ENCODE peak calls at places on chromosome 11, in eight cellular contexts. One of them, this sample, is unnamed.

GRCh38 chr11:61728066-61728939 is 24.1 kb upstream of the MYRF start:
- DNase-seq in fibroblast of mammary gland: no peak
- DNase-seq in psoas muscle: no peak
- DNase-seq in cardiac fibroblast: no peak
- DNase-seq in CD8-positive, alpha-beta memory T cell: no peak
- DNase-seq in lung: no peak
- DNase-seq in epithelial cell of esophagus: no peak
- DNase-seq in A549: no peak
- DNase-seq in this sample: no peak

GRCh38 chr11:23021287-23021863 is 161.1 kb upstream of the CCDC179 start:
- DNase-seq in fibroblast of mammary gland: peak; percentile 30
- DNase-seq in psoas muscle: no peak
- DNase-seq in cardiac fibroblast: peak; percentile 36
- DNase-seq in CD8-positive, alpha-beta memory T cell: no peak
- DNase-seq in lung: no peak
- DNase-seq in epithelial cell of esophagus: peak; percentile 35
- DNase-seq in A549: peak; percentile 12
- DNase-seq in this sample: no peak

GRCh38 chr11:74417379-74417804 is 19.2 kb upstream of the PGM2L1 start:
- DNase-seq in fibroblast of mammary gland: peak; percentile 42
- DNase-seq in psoas muscle: no peak
- DNase-seq in cardiac fibroblast: no peak
- DNase-seq in CD8-positive, alpha-beta memory T cell: peak; percentile 12
- DNase-seq in lung: peak; percentile 35
- DNase-seq in epithelial cell of esophagus: peak; percentile 80
- DNase-seq in A549: no peak
- DNase-seq in this sample: no peak

GRCh38 chr11:33885338-33886005 is 6.4 kb downstream of the LMO2 start:
- DNase-seq in fibroblast of mammary gland: no peak
- DNase-seq in psoas muscle: no peak
- DNase-seq in cardiac fibroblast: no peak
- DNase-seq in CD8-positive, alpha-beta memory T cell: no peak
- DNase-seq in lung: no peak
- DNase-seq in epithelial cell of esophagus: no peak
- DNase-seq in A549: no peak
- DNase-seq in this sample: no peak

GRCh38 chr11:106087815-106088435 is 10.5 kb downstream of the AASDHPPT start:
- DNase-seq in fibroblast of mammary gland: peak; percentile 70
- DNase-seq in psoas muscle: peak; percentile 19
- DNase-seq in cardiac fibroblast: peak; percentile 80
- DNase-seq in CD8-positive, alpha-beta memory T cell: peak; percentile 16
- DNase-seq in lung: no peak
- DNase-seq in epithelial cell of esophagus: peak; percentile 66
- DNase-seq in A549: peak; percentile 51
- DNase-seq in this sample: no peak

GRCh38 chr11:111693224-111693937 is 72.8 kb downstream of the PPP2R1B start:
- DNase-seq in fibroblast of mammary gland: no peak
- DNase-seq in psoas muscle: no peak
- DNase-seq in cardiac fibroblast: no peak
- DNase-seq in CD8-positive, alpha-beta memory T cell: no peak
- DNase-seq in lung: no peak
- DNase-seq in epithelial cell of esophagus: no peak
- DNase-seq in A549: no peak
- DNase-seq in this sample: no peak

GRCh38 chr11:60757231-60757800 is 649 bp downstream of the MS4A15 start:
- DNase-seq in fibroblast of mammary gland: no peak
- DNase-seq in psoas muscle: no peak
- DNase-seq in cardiac fibroblast: no peak
- DNase-seq in CD8-positive, alpha-beta memory T cell: no peak
- DNase-seq in lung: no peak
- DNase-seq in epithelial cell of esophagus: no peak
- DNase-seq in A549: no peak
- DNase-seq in this sample: no peak

GRCh38 chr11:122069946-122070345 is 46.1 kb downstream of the BLID start:
- DNase-seq in fibroblast of mammary gland: peak; percentile 76
- DNase-seq in psoas muscle: peak; percentile 32
- DNase-seq in cardiac fibroblast: peak; percentile 82
- DNase-seq in CD8-positive, alpha-beta memory T cell: no peak
- DNase-seq in lung: no peak
- DNase-seq in epithelial cell of esophagus: peak; percentile 56
- DNase-seq in A549: peak; percentile 33
- DNase-seq in this sample: peak; percentile 60

GRCh38 chr11:70495351-70496310 is 97.3 kb downstream of the CTTN start:
- DNase-seq in fibroblast of mammary gland: no peak
- DNase-seq in psoas muscle: no peak
- DNase-seq in cardiac fibroblast: no peak
- DNase-seq in CD8-positive, alpha-beta memory T cell: no peak
- DNase-seq in lung: no peak
- DNase-seq in epithelial cell of esophagus: no peak
- DNase-seq in A549: no peak
- DNase-seq in this sample: no peak

GRCh38 chr11:68749061-68749491 is 2.2 kb downstream of the TESMIN start:
- DNase-seq in fibroblast of mammary gland: no peak
- DNase-seq in psoas muscle: no peak
- DNase-seq in cardiac fibroblast: no peak
- DNase-seq in CD8-positive, alpha-beta memory T cell: no peak
- DNase-seq in lung: no peak
- DNase-seq in epithelial cell of esophagus: no peak
- DNase-seq in A549: no peak
- DNase-seq in this sample: no peak

GRCh38 chr11:95059031-95059430 is 7.7 kb upstream of the SRSF8 start:
- DNase-seq in fibroblast of mammary gland: no peak
- DNase-seq in psoas muscle: no peak
- DNase-seq in cardiac fibroblast: no peak
- DNase-seq in CD8-positive, alpha-beta memory T cell: no peak
- DNase-seq in lung: no peak
- DNase-seq in epithelial cell of esophagus: no peak
- DNase-seq in A549: no peak
- DNase-seq in this sample: no peak

GRCh38 chr11:117183724-117184349 is 5.3 kb downstream of the SIDT2 start:
- DNase-seq in fibroblast of mammary gland: no peak
- DNase-seq in psoas muscle: no peak
- DNase-seq in cardiac fibroblast: no peak
- DNase-seq in CD8-positive, alpha-beta memory T cell: no peak
- DNase-seq in lung: peak; percentile 68
- DNase-seq in epithelial cell of esophagus: peak; percentile 52
- DNase-seq in A549: no peak
- DNase-seq in this sample: no peak

GRCh38 chr11:66373261-66373660 is 1.7 kb upstream of the SLC29A2 start:
- DNase-seq in fibroblast of mammary gland: no peak
- DNase-seq in psoas muscle: peak; percentile 45
- DNase-seq in cardiac fibroblast: no peak
- DNase-seq in CD8-positive, alpha-beta memory T cell: no peak
- DNase-seq in lung: no peak
- DNase-seq in epithelial cell of esophagus: no peak
- DNase-seq in A549: no peak
- DNase-seq in this sample: no peak

GRCh38 chr11:70881948-70882715 is 370.2 kb downstream of the SHANK2 start:
- DNase-seq in fibroblast of mammary gland: no peak
- DNase-seq in psoas muscle: no peak
- DNase-seq in cardiac fibroblast: no peak
- DNase-seq in CD8-positive, alpha-beta memory T cell: no peak
- DNase-seq in lung: no peak
- DNase-seq in epithelial cell of esophagus: no peak
- DNase-seq in A549: no peak
- DNase-seq in this sample: no peak

DNA sequence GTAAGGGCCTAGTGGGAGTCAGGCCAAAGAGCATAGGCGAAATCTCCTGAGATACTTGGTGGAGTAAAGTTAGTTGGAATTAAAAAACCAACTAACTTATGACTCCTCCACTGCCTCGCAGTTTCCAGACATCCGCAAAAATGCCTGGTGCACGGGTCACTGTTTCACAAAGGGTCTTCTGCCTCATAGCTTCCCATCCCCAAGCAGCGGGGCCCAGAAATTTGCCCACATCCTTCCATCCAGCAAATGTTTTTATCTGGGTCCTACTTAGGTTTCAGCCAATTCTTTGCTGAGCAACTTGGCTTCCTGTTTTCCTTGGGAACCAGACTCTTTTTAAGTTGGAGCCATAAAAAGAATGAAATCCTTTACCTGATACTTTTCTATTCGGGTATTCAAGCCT is 36.3 kb downstream of the FZD4 start:
- DNase-seq in fibroblast of mammary gland: no peak
- DNase-seq in psoas muscle: no peak
- DNase-seq in cardiac fibroblast: peak; percentile 44
- DNase-seq in CD8-positive, alpha-beta memory T cell: no peak
- DNase-seq in lung: no peak
- DNase-seq in epithelial cell of esophagus: no peak
- DNase-seq in A549: no peak
- DNase-seq in this sample: no peak
- H3K4me3 ChIP-seq in fibroblast of mammary gland: no peak overlapping the region
- H3K4me3 ChIP-seq in psoas muscle: no peak overlapping the region
- H3K4me3 ChIP-seq in cardiac fibroblast: no peak overlapping the region
- H3K4me3 ChIP-seq in CD8-positive, alpha-beta memory T cell: no peak overlapping the region
- H3K4me3 ChIP-seq in lung: no peak overlapping the region
- H3K4me3 ChIP-seq in epithelial cell of esophagus: no peak overlapping the region
- H3K4me3 ChIP-seq in A549: no peak overlapping the region
- H3K4me3 ChIP-seq in this sample: no peak overlapping the region

DNA sequence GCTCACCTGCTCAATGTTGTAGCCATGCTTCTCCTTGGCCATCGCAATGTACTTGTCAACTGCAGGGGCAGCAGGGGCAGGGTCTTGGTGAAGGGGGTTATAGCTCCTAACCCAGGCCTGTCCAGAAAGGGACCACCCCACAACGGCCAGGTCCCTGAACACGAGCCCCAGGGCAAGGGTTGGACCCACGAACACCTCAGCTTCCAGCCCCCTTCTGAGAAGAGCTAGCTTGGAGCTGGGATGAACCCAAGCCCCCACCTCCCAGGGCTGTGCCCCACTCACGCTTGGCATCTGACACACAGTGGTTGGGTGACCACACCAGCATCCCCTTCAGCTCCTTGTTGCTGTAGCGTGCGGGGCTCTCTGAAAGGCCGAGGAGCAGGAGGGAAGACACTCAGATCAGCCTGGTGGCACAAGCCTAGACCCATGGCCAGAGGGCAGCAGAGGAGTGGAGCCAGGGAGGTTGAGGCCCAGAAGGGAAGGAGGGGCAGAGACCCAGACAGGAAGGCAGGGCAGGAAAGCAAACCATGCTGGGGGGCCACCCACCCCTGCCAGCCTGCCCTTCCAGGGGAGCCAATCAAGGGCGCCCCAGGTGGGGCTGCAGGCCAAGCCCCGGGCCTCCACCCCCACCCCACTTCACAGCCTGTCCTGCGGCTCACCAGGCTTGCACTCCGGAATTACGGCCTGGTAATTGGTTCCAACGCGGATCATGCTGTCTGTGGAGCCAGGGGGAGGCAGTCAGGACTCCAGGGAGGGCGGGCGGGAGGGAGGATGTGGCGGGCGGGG is 1.9 kb downstream of the RCOR2 start:
- DNase-seq in fibroblast of mammary gland: no peak
- DNase-seq in psoas muscle: no peak
- DNase-seq in cardiac fibroblast: no peak
- DNase-seq in CD8-positive, alpha-beta memory T cell: no peak
- DNase-seq in lung: no peak
- DNase-seq in epithelial cell of esophagus: no peak
- DNase-seq in A549: no peak
- DNase-seq in this sample: no peak
- H3K4me3 ChIP-seq in fibroblast of mammary gland: no peak overlapping the region
- H3K4me3 ChIP-seq in psoas muscle: no peak overlapping the region
- H3K4me3 ChIP-seq in cardiac fibroblast: no peak overlapping the region
- H3K4me3 ChIP-seq in CD8-positive, alpha-beta memory T cell: no peak overlapping the region
- H3K4me3 ChIP-seq in lung: no peak overlapping the region
- H3K4me3 ChIP-seq in epithelial cell of esophagus: no peak overlapping the region
- H3K4me3 ChIP-seq in A549: no peak overlapping the region
- H3K4me3 ChIP-seq in this sample: peak overlapping the region; percentile 71

DNA sequence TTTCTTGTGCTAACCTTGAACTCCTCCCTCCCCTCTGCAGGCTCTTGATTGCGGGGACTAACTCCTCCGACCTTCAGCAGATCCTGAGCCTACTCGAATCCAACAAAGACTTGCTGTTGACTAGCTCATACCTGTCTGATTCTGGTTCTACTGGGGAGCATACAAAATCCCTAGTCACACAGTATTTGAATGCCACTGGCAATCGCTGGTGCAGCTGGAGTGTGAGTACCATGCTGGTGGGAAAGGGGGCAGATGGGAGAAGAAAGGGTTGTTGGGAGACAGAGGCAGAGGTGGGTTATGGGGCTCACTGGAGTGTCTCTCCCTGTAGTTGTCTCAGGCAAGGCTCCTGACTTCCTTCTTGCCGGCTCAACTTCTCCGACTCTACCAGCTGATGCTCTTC is 4.4 kb downstream of the SLC3A2 start:
- DNase-seq in fibroblast of mammary gland: no peak
- DNase-seq in psoas muscle: no peak
- DNase-seq in cardiac fibroblast: no peak
- DNase-seq in CD8-positive, alpha-beta memory T cell: no peak
- DNase-seq in lung: no peak
- DNase-seq in epithelial cell of esophagus: no peak
- DNase-seq in A549: no peak
- DNase-seq in this sample: no peak
- H3K4me3 ChIP-seq in fibroblast of mammary gland: no peak overlapping the region
- H3K4me3 ChIP-seq in psoas muscle: no peak overlapping the region
- H3K4me3 ChIP-seq in cardiac fibroblast: peak overlapping the region; percentile 19
- H3K4me3 ChIP-seq in CD8-positive, alpha-beta memory T cell: no peak overlapping the region
- H3K4me3 ChIP-seq in lung: no peak overlapping the region
- H3K4me3 ChIP-seq in epithelial cell of esophagus: no peak overlapping the region
- H3K4me3 ChIP-seq in A549: peak overlapping the region; percentile 89
- H3K4me3 ChIP-seq in this sample: peak overlapping the region; percentile 2

GRCh38 chr11:57764527-57764926 is 2.9 kb downstream of the CTNND1 start:
- DNase-seq in fibroblast of mammary gland: no peak
- DNase-seq in psoas muscle: no peak
- DNase-seq in cardiac fibroblast: no peak
- DNase-seq in CD8-positive, alpha-beta memory T cell: no peak
- DNase-seq in lung: no peak
- DNase-seq in epithelial cell of esophagus: no peak
- DNase-seq in A549: no peak
- DNase-seq in this sample: no peak
- H3K4me3 ChIP-seq in fibroblast of mammary gland: peak overlapping the region; percentile 5
- H3K4me3 ChIP-seq in psoas muscle: peak overlapping the region; percentile 83
- H3K4me3 ChIP-seq in cardiac fibroblast: peak overlapping the region; percentile 75
- H3K4me3 ChIP-seq in CD8-positive, alpha-beta memory T cell: no peak overlapping the region
- H3K4me3 ChIP-seq in lung: peak overlapping the region; percentile 35
- H3K4me3 ChIP-seq in epithelial cell of esophagus: peak overlapping the region; percentile 96
- H3K4me3 ChIP-seq in A549: peak overlapping the region; percentile 73
- H3K4me3 ChIP-seq in this sample: peak overlapping the region; percentile 73

DNA sequence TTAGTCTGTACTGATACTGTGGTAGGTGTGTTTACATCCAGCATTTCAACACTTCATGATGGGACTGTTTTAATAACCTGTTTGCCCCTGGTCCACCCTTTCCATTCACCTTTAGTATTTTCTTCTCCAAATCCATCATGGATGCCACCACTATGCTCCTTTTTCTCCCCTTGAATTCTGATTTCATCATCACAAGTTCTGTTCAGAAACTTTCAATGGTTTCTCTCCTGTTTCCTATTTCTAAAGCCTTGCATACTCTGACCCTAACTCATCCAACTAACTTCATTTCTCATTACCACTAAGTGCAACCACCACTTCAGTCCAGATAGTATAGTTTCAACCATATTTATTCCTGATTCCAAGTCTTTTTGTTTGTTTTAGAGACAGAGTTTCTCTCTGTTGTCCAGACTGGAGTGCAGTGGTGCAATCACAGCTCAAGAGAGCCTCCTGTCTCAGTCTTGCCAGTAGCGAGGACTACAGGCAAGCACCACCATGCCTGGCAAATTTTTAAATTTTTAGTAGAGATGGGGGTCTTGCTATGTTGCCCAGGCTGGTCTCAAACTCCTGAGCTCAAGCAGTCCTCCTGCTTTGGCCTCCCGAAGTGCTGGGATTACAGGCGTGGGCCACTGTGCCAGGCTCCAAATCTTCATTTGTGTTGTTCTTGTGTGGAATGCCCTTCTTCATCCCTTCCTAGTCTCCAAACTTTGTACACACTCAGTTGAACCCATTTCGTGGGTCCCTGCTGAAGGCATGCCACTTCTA is 1.2 kb upstream of the LIN7C start:
- DNase-seq in fibroblast of mammary gland: peak; percentile 7
- DNase-seq in psoas muscle: no peak
- DNase-seq in cardiac fibroblast: peak; percentile 4
- DNase-seq in CD8-positive, alpha-beta memory T cell: no peak
- DNase-seq in lung: no peak
- DNase-seq in epithelial cell of esophagus: no peak
- DNase-seq in A549: no peak
- DNase-seq in this sample: no peak
- H3K4me3 ChIP-seq in fibroblast of mammary gland: peak overlapping the region; percentile 88
- H3K4me3 ChIP-seq in psoas muscle: peak overlapping the region; percentile 89
- H3K4me3 ChIP-seq in cardiac fibroblast: peak overlapping the region; percentile 94
- H3K4me3 ChIP-seq in CD8-positive, alpha-beta memory T cell: peak overlapping the region; percentile 94
- H3K4me3 ChIP-seq in lung: no peak overlapping the region
- H3K4me3 ChIP-seq in epithelial cell of esophagus: peak overlapping the region; percentile 96
- H3K4me3 ChIP-seq in A549: peak overlapping the region; percentile 93
- H3K4me3 ChIP-seq in this sample: peak overlapping the region; percentile 99

This sample was measured in skeletal muscle cell.